ENCODE peak calls at places on chromosomes 5 and 9, in eight cellular contexts. B is HFFc6, S is WERI-Rb-1, Z is lower lobe of right lung, V is lung, P is AG04450, J is Panc1, A is glutamatergic neuron. N is an unnamed sample.

GRCh38 chr5:113546711-113547159 is 33.2 kb downstream of the YTHDC2 start:
- DNase-seq in B (peak), S (no peak), Z (no peak), V (no peak), P (peak), J (no peak), A (no peak), N (no peak)

GRCh38 chr9:118439446-118439845 is 735.2 kb downstream of the TLR4 start:
- DNase-seq in B (no peak), S (no peak), Z (no peak), V (no peak), P (no peak), J (no peak), A (no peak), N (no peak)

GRCh38 chr5:1052076-1052475 is 43.5 kb downstream of the NKD2 start:
- DNase-seq in B (no peak), S (no peak), Z (no peak), V (no peak), P (no peak), J (no peak), A (no peak), N (no peak)

GRCh38 chr5:77129386-77129785 is 42.3 kb upstream of the ZBED3 start:
- DNase-seq in B (peak), S (peak), Z (no peak), V (no peak), P (no peak), J (no peak), A (peak), N (peak)

GRCh38 chr9:107243757-107244156 is 39.3 kb upstream of the RAD23B start:
- DNase-seq in B (peak), S (no peak), Z (no peak), V (no peak), P (no peak), J (no peak), A (no peak), N (no peak)

GRCh38 chr9:2053883-2054845 is 39.0 kb downstream of the SMARCA2 start:
- DNase-seq in B (peak), S (no peak), Z (no peak), V (no peak), P (no peak), J (no peak), A (no peak), N (no peak)

GRCh38 chr5:179878222-179879002 is 19.8 kb upstream of the MRNIP start:
- DNase-seq in B (no peak), S (no peak), Z (no peak), V (no peak), P (no peak), J (no peak), A (no peak), N (no peak)

GRCh38 chr5:102152906-102153787 is 142.9 kb downstream of the SLCO4C1 start:
- DNase-seq in B (no peak), S (peak), Z (no peak), V (no peak), P (no peak), J (peak), A (no peak), N (peak)

GRCh38 chr5:80195837-80196400 is 59.9 kb downstream of the SERINC5 start:
- DNase-seq in B (peak), S (no peak), Z (no peak), V (no peak), P (no peak), J (no peak), A (no peak), N (no peak)

GRCh38 chr5:93583799-93584530 is 943 bp downstream of the NR2F1 start:
- DNase-seq in B (peak), S (peak), Z (peak), V (no peak), P (no peak), J (no peak), A (peak), N (peak)

GRCh38 chr5:96969401-96969800 is 33.5 kb downstream of the LNPEP start:
- DNase-seq in B (no peak), S (no peak), Z (no peak), V (no peak), P (no peak), J (no peak), A (no peak), N (no peak)

GRCh38 chr5:26700759-26701384 is 337.5 kb downstream of the CDH9 start:
- DNase-seq in B (peak), S (peak), Z (no peak), V (no peak), P (no peak), J (peak), A (peak), N (peak)

GRCh38 chr5:119221330-119221729 is 134.5 kb upstream of the TNFAIP8 start:
- DNase-seq in B (no peak), S (no peak), Z (no peak), V (no peak), P (no peak), J (no peak), A (no peak), N (no peak)

DNA sequence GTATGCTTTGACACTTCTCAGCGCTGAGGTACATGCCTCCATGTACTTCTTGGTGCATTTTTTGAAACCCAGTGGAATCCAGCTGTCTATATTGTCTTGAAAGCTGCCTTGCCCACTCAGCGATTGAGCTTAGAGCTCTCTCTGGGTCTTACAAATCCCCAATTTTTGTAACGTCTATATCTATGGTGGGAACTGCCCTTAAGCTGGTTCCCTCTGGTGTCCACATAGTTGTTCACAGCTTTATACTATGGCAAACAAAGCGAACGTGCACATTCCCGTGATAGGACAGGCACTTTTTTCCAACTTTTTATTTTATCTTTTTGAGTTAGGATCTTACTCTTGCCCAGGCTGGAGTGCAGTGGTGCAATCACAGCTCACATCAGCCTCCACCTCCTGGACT is 20.9 kb downstream of the CDHR2 start:
- DNase-seq in B (no peak), S (no peak), Z (no peak), V (no peak), P (peak), J (no peak), A (no peak), N (no peak)
- TF ChIP-seq CTCF in B (peak), S (no peak), Z (no peak), V (no peak), P (peak), J (no peak), A (no peak), N (no peak)

DNA sequence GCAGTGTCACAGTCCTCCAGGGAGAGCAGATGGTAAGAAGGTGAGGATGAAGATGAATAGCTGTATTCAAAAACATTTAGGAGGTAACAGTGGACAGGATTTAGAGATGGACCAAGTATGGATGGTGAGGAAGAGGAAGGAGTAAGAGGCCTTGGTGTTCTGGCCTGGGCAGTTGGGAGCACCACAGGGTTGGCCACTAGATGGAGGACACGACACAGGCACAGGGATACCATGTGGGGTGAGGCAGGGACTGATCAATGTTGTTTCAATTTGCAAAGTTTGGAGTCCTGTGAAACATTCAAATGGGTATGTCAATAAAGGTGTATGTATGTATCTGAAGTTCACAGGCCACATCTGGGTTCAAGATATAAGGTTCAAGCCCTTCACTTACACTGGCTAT is 141.1 kb upstream of the RASEF start:
- DNase-seq in B (no peak), S (no peak), Z (no peak), V (no peak), P (no peak), J (no peak), A (no peak), N (no peak)
- TF ChIP-seq CTCF in B (no peak), S (peak), Z (no peak), V (no peak), P (no peak), J (no peak), A (no peak), N (no peak)

GRCh38 chr9:23739753-23740152 is 86.3 kb downstream of the ELAVL2 start:
- DNase-seq in B (no peak), S (no peak), Z (no peak), V (no peak), P (no peak), J (no peak), A (no peak), N (no peak)

GRCh38 chr9:23746317-23746716 is 79.7 kb downstream of the ELAVL2 start:
- DNase-seq in B (no peak), S (no peak), Z (no peak), V (no peak), P (no peak), J (no peak), A (no peak), N (no peak)

GRCh38 chr9:23740531-23740930 is 85.5 kb downstream of the ELAVL2 start:
- DNase-seq in B (no peak), S (no peak), Z (no peak), V (no peak), P (no peak), J (no peak), A (no peak), N (no peak)

GRCh38 chr9:23743041-23743440 is 83.0 kb downstream of the ELAVL2 start:
- DNase-seq in B (no peak), S (no peak), Z (no peak), V (no peak), P (no peak), J (no peak), A (no peak), N (no peak)

DNA sequence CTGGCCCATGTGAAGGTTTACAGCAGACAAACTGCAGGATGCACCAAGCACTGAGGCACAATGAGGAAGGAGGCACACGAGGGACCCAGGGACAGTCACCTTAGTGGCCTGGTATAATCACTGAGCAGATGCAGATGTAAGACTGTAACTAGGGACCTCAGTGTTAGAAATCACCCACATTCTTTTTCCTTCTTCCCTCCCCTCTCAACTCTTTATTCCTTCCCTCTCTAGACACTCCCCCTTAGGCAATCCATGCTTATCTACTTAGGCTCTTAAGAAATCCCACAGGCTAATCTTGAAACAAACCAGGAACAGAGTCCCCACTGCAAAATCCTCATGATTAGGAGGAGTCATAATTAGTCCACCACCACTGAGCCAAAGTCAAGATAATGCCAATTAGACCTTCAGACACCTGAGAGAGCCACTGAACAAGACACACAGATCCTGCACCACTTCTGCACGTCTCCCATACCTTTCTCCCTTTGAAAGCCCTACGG is 84.7 kb downstream of the ELAVL2 start:
- DNase-seq in B (no peak), S (peak), Z (no peak), V (no peak), P (no peak), J (no peak), A (no peak), N (no peak)
- TF ChIP-seq CTCF in B (no peak), S (no peak), Z (no peak), V (no peak), P (no peak), J (no peak), A (no peak), N (no peak)

GRCh38 chr5:169151051-169151805 is 149.7 kb downstream of the SLIT3 start:
- DNase-seq in B (no peak), S (no peak), Z (no peak), V (no peak), P (no peak), J (no peak), A (no peak), N (no peak)

GRCh38 chr5:169150108-169150507 is 150.8 kb downstream of the SLIT3 start:
- DNase-seq in B (no peak), S (no peak), Z (no peak), V (no peak), P (no peak), J (no peak), A (no peak), N (no peak)

GRCh38 chr5:169148066-169148740 is 152.7 kb downstream of the SLIT3 start:
- DNase-seq in B (no peak), S (no peak), Z (no peak), V (no peak), P (no peak), J (no peak), A (no peak), N (no peak)

GRCh38 chr5:169147542-169147941 is 153.4 kb downstream of the SLIT3 start:
- DNase-seq in B (no peak), S (no peak), Z (no peak), V (no peak), P (no peak), J (no peak), A (no peak), N (no peak)

DNA sequence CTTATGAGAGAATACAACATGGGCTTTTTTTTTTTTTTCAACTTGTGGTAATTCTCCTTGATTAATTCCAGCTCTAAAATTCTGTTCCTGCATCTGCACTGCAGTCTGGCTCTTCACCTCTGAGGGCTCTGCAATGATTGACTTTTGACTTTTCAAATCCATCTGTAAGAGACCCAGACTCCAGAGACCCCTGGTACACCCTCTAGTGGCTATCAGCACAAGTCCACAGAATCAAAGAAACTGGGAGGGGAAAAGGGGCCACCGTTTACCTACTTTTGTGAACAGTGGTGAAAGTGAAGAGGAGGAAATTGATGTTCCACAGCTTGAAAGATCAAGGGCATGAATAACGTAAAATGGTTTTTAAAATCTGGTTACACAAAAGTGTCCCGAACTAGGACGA is 151.6 kb downstream of the SLIT3 start:
- DNase-seq in B (no peak), S (no peak), Z (no peak), V (no peak), P (no peak), J (no peak), A (no peak), N (peak)
- TF ChIP-seq CTCF in B (peak), S (no peak), Z (no peak), V (no peak), P (peak), J (peak), A (peak), N (peak)

DNA sequence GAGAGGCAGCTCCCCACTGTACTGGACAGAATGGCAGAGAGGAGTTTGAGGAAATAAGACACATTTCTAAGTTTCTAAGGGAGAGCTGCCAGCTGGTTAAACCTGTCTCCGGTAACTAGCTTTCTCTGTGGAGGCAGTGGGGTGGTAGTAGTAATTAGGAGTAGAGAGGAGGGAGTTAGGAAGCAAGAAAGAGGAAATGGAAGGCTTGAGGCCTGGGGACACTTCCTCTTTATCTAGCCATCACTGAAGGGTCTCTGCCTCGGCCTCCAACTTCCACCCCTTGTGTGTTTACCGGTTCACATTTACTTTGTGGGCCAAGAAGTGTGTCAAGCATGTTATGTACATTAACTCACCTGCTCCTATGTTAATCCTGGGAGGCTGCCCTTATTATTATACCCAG is 462.2 kb upstream of the DMAC1 start:
- DNase-seq in B (no peak), S (no peak), Z (no peak), V (no peak), P (no peak), J (no peak), A (no peak), N (no peak)
- TF ChIP-seq CTCF in B (no peak), S (no peak), Z (no peak), V (no peak), P (no peak), J (no peak), A (no peak), N (no peak)

GRCh38 chr9:121767176-121767769 is 115.8 kb downstream of the DAB2IP start:
- DNase-seq in B (no peak), S (no peak), Z (no peak), V (no peak), P (no peak), J (no peak), A (peak), N (no peak)

GRCh38 chr9:121764371-121764730 is 112.9 kb downstream of the DAB2IP start:
- DNase-seq in B (no peak), S (no peak), Z (no peak), V (no peak), P (no peak), J (no peak), A (no peak), N (no peak)

GRCh38 chr9:121763561-121764370 is 112.3 kb downstream of the DAB2IP start:
- DNase-seq in B (no peak), S (no peak), Z (no peak), V (no peak), P (no peak), J (no peak), A (no peak), N (no peak)

GRCh38 chr9:121766081-121766683 is 114.7 kb downstream of the DAB2IP start:
- DNase-seq in B (no peak), S (no peak), Z (no peak), V (no peak), P (no peak), J (no peak), A (no peak), N (no peak)

DNA sequence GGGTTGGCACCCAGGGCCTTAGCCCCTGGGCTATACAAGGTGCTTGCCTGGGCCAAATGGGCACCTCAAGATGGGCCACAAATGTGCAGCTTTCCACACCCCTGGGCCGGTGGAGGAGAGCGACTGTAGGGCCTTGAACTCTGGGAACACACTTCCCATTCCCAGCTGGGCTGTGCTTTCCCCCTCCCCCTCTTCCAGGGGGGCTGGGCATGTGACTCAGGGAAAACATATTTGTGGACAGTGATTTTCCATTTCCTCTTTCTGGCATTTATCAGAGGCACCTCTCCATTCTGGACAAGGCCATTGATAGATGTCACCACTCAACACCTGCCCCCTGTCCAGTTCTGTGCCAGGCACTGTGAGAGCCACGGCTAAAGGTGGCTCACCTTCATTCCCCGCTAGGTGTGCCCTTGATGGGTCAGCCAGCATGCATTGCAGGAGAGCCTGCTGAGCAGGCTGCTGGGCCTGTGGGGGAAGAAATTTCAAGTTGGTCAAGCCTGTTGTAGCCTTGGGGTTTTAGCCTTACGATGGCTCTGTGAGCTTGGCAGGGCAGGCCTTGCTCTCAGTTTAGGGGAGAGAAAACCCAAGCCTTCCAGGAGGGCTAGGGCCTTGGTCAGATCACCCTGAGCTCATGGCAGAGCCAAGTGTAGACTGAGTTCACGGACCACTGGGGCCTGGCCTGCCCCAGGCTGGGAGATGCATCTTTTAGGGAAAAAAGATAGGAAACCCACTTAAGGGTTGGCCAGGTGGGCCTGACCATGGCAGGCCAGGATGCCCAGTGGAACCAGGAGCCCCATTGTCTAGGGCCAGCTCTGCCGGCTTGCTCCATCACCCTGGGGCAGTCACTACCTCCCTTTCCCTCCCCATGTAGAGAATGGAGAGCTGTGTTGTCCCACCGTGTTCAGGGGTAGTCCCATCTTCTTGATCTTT is 113.9 kb downstream of the DAB2IP start:
- DNase-seq in B (peak), S (no peak), Z (no peak), V (no peak), P (peak), J (no peak), A (no peak), N (no peak)
- TF ChIP-seq CTCF in B (no peak), S (no peak), Z (no peak), V (no peak), P (no peak), J (no peak), A (no peak), N (no peak)

GRCh38 chr5:145859897-145860296 is 12.9 kb downstream of the GRXCR2 start:
- DNase-seq in B (no peak), S (no peak), Z (no peak), V (no peak), P (no peak), J (no peak), A (no peak), N (no peak)
- TF ChIP-seq CTCF in B (peak), S (peak), Z (no peak), V (no peak), P (peak), J (peak), A (peak), N (peak)

GRCh38 chr9:88280816-88281382 is 107.3 kb upstream of the SPIN1 start:
- DNase-seq in B (no peak), S (peak), Z (no peak), V (no peak), P (no peak), J (no peak), A (no peak), N (peak)
- TF ChIP-seq CTCF in B (no peak), S (peak), Z (no peak), V (no peak), P (no peak), J (no peak), A (no peak), N (no peak)